ENCODE peak calls at places on chromosomes 3 and 15, in five cellular contexts. N is HT1080, K is left ventricle myocardium inferior, W is mesendoderm, V is lower leg skin. H is an unnamed sample.

GRCh38 chr3:83065861-83066260 is 1304.4 kb upstream of the GBE1 start:
- DNase-seq in N (no peak), K (no peak), W (no peak), V (no peak), H (no peak)

GRCh38 chr3:44476181-44476599 is 1.3 kb downstream of the ZNF445 start:
- DNase-seq in N (no peak), K (no peak), W (no peak), V (no peak), H (no peak)

GRCh38 chr3:35393916-35394315 is 245.4 kb upstream of the ARPP21 start:
- DNase-seq in N (peak), K (no peak), W (peak), V (no peak), H (no peak)

GRCh38 chr15:92524161-92524560 is 130.5 kb downstream of the ST8SIA2 start:
- DNase-seq in N (no peak), K (no peak), W (no peak), V (no peak), H (no peak)

GRCh38 chr3:144189044-144189443 is 217.4 kb downstream of the DIPK2A start:
- DNase-seq in N (peak), K (no peak), W (peak), V (no peak), H (peak)

GRCh38 chr3:115922681-115923347 is 299.5 kb downstream of the GAP43 start:
- DNase-seq in N (peak), K (no peak), W (peak), V (no peak), H (peak)

GRCh38 chr15:92803852-92804609 is 96.1 kb upstream of the CHD2 start:
- DNase-seq in N (peak), K (peak), W (peak), V (peak), H (no peak)

GRCh38 chr3:127536818-127537810 is 53.4 kb downstream of the TPRA1 start:
- DNase-seq in N (no peak), K (no peak), W (peak), V (peak), H (peak)

GRCh38 chr3:51434746-51435323 is 43.8 kb downstream of the RBM15B start:
- DNase-seq in N (peak), K (no peak), W (peak), V (no peak), H (peak)

GRCh38 chr3:179227349-179227748 is 23.6 kb downstream of the KCNMB3 start:
- DNase-seq in N (peak), K (no peak), W (peak), V (no peak), H (no peak)

GRCh38 chr3:68892297-68892696 is 40.0 kb downstream of the TAFA4 start:
- DNase-seq in N (no peak), K (no peak), W (no peak), V (no peak), H (no peak)

GRCh38 chr3:81581966-81582599 is 179.4 kb downstream of the GBE1 start:
- DNase-seq in N (peak), K (no peak), W (peak), V (no peak), H (peak)

GRCh38 chr3:39362177-39362576 is 21.0 kb upstream of the SLC25A38 start:
- DNase-seq in N (no peak), K (peak), W (no peak), V (no peak), H (no peak)

GRCh38 chr3:71345429-71346027 is 238.0 kb downstream of the FOXP1 start:
- DNase-seq in N (no peak), K (no peak), W (no peak), V (no peak), H (no peak)

GRCh38 chr15:85000937-85001336 is 19.3 kb downstream of the PDE8A start:
- DNase-seq in N (no peak), K (no peak), W (no peak), V (no peak), H (no peak)

GRCh38 chr3:13866406-13866965 is 13.4 kb downstream of the WNT7A start:
- DNase-seq in N (peak), K (no peak), W (no peak), V (no peak), H (no peak)

GRCh38 chr3:5188419-5189405 is 1.2 kb downstream of the EDEM1 start:
- DNase-seq in N (peak), K (no peak), W (peak), V (peak), H (peak)

GRCh38 chr15:56249080-56249479 is 5.4 kb upstream of the RFX7 start:
- DNase-seq in N (peak), K (no peak), W (peak), V (no peak), H (peak)

GRCh38 chr15:75145027-75145841 is 56.4 kb upstream of the C15orf39 start:
- DNase-seq in N (peak), K (no peak), W (no peak), V (no peak), H (no peak)

GRCh38 chr15:93265046-93265658 is 176.1 kb upstream of the RGMA start:
- DNase-seq in N (peak), K (no peak), W (peak), V (no peak), H (no peak)

GRCh38 chr3:14514323-14514720 is 25.8 kb downstream of the GRIP2 start:
- DNase-seq in N (peak), K (no peak), W (no peak), V (peak), H (no peak)

GRCh38 chr3:23720885-23721284 is 84.9 kb upstream of the UBE2E1 start:
- DNase-seq in N (no peak), K (no peak), W (no peak), V (no peak), H (no peak)

GRCh38 chr3:170306015-170306414 is 51.5 kb upstream of the SKIL start:
- DNase-seq in N (no peak), K (no peak), W (no peak), V (no peak), H (no peak)